ENCODE peak calls at places on chromosomes 6 and 20, in seven cellular contexts. N, B, M, J, H, Y and A are unnamed samples.

GRCh38 chr6:76465410-76465809 is 392.9 kb upstream of the IMPG1 start:
- DNase-seq in N (no peak), B (no peak), M (no peak), J (peak), H (no peak), Y (no peak), A (no peak)

GRCh38 chr20:20452254-20452676 is 84.4 kb downstream of the INSM1 start:
- DNase-seq in N (peak), B (peak), M (peak), J (no peak), H (peak), Y (peak), A (peak)

GRCh38 chr20:39429716-39430115 is 467.6 kb downstream of the DHX35 start:
- DNase-seq in N (peak), B (peak), M (no peak), J (peak), H (no peak), Y (no peak), A (no peak)

GRCh38 chr6:13300649-13301590 is 27.4 kb downstream of the TBC1D7 start:
- DNase-seq in N (no peak), B (no peak), M (no peak), J (no peak), H (no peak), Y (no peak), A (no peak)

GRCh38 chr20:47607208-47607613 is 105.5 kb downstream of the NCOA3 start:
- DNase-seq in N (no peak), B (no peak), M (peak), J (peak), H (no peak), Y (no peak), A (no peak)

GRCh38 chr6:105642708-105643107 is 239.8 kb upstream of the PREP start:
- DNase-seq in N (no peak), B (no peak), M (no peak), J (no peak), H (no peak), Y (no peak), A (no peak)

GRCh38 chr6:43509984-43510826 is at the start of gene LRRC73:
- DNase-seq in N (peak), B (peak), M (peak), J (peak), H (peak), Y (peak), A (peak)

GRCh38 chr20:23151008-23151703 is 65.0 kb upstream of the CD93 start:
- DNase-seq in N (no peak), B (no peak), M (no peak), J (no peak), H (no peak), Y (peak), A (no peak)

GRCh38 chr20:21571841-21572690 is 58.2 kb upstream of the NKX2-2 start:
- DNase-seq in N (peak), B (no peak), M (peak), J (peak), H (peak), Y (peak), A (no peak)

GRCh38 chr20:21125072-21125848 is 622 bp upstream of the KIZ start:
- DNase-seq in N (peak), B (peak), M (peak), J (no peak), H (peak), Y (no peak), A (peak)

GRCh38 chr6:159535629-159536028 is 157.4 kb downstream of the SOD2 start:
- DNase-seq in N (no peak), B (no peak), M (no peak), J (no peak), H (no peak), Y (no peak), A (no peak)

GRCh38 chr20:40284611-40285010 is 404.4 kb downstream of the MAFB start:
- DNase-seq in N (no peak), B (no peak), M (no peak), J (no peak), H (no peak), Y (no peak), A (no peak)

GRCh38 chr6:42117843-42118161 is 24.6 kb downstream of the C6orf132 start:
- DNase-seq in N (no peak), B (no peak), M (no peak), J (no peak), H (no peak), Y (no peak), A (no peak)

GRCh38 chr6:41462980-41463930 is 82.9 kb upstream of the FOXP4 start:
- DNase-seq in N (no peak), B (peak), M (peak), J (peak), H (no peak), Y (no peak), A (no peak)

GRCh38 chr6:11925805-11926204 is 86.3 kb upstream of the HIVEP1 start:
- DNase-seq in N (no peak), B (no peak), M (no peak), J (no peak), H (no peak), Y (no peak), A (no peak)

GRCh38 chr20:44616604-44616964 is 34.2 kb downstream of the PKIG start:
- DNase-seq in N (no peak), B (no peak), M (no peak), J (no peak), H (no peak), Y (no peak), A (no peak)

GRCh38 chr6:119349041-119349340 is 570 bp downstream of the MAN1A1 start:
- DNase-seq in N (no peak), B (no peak), M (no peak), J (no peak), H (no peak), Y (no peak), A (no peak)

GRCh38 chr6:95978230-95978629 is 37.5 kb upstream of the FUT9 start:
- DNase-seq in N (no peak), B (no peak), M (peak), J (no peak), H (no peak), Y (no peak), A (no peak)

GRCh38 chr6:13303668-13304017 is 24.7 kb downstream of the TBC1D7 start:
- DNase-seq in N (no peak), B (no peak), M (peak), J (peak), H (no peak), Y (no peak), A (no peak)

GRCh38 chr6:5905431-5906339 is 101.0 kb downstream of the NRN1 start:
- DNase-seq in N (no peak), B (no peak), M (peak), J (no peak), H (no peak), Y (no peak), A (no peak)